ENCODE peak calls at places on chromosomes 5 and 9, in seven cellular contexts. One of them, this sample, is unnamed.

GRCh38 chr5:142597546-142598337 is 88.1 kb downstream of the FGF1 start:
- DNase-seq in AG08396: peak
- DNase-seq in germinal center: no peak
- DNase-seq in tibial artery: no peak
- DNase-seq in dermis microvascular lymphatic vessel endothelial cell: peak
- DNase-seq in posterior cingulate gyrus: peak
- DNase-seq in C1 segment of cervical spinal cord: no peak
- DNase-seq in this sample: peak

GRCh38 chr5:94888674-94889073 is 270.2 kb downstream of the SLF1 start:
- DNase-seq in AG08396: no peak
- DNase-seq in germinal center: no peak
- DNase-seq in posterior cingulate gyrus: no peak
- DNase-seq in C1 segment of cervical spinal cord: no peak
- DNase-seq in tibial artery: no peak
- DNase-seq in dermis microvascular lymphatic vessel endothelial cell: no peak
- DNase-seq in this sample: no peak

GRCh38 chr9:98551511-98552286 is 157.0 kb downstream of the GABBR2 start:
- DNase-seq in AG08396: peak
- DNase-seq in germinal center: no peak
- DNase-seq in C1 segment of cervical spinal cord: no peak
- DNase-seq in posterior cingulate gyrus: peak
- DNase-seq in tibial artery: no peak
- DNase-seq in dermis microvascular lymphatic vessel endothelial cell: no peak
- DNase-seq in this sample: peak

GRCh38 chr9:71549023-71549422 is 219.3 kb downstream of the CEMIP2 start:
- DNase-seq in C1 segment of cervical spinal cord: no peak
- DNase-seq in AG08396: no peak
- DNase-seq in posterior cingulate gyrus: no peak
- DNase-seq in tibial artery: no peak
- DNase-seq in dermis microvascular lymphatic vessel endothelial cell: no peak
- DNase-seq in germinal center: peak
- DNase-seq in this sample: no peak

GRCh38 chr5:103358305-103358996 is 99.9 kb downstream of the MACIR start:
- DNase-seq in dermis microvascular lymphatic vessel endothelial cell: no peak
- DNase-seq in AG08396: no peak
- DNase-seq in C1 segment of cervical spinal cord: no peak
- DNase-seq in tibial artery: no peak
- DNase-seq in posterior cingulate gyrus: no peak
- DNase-seq in germinal center: no peak
- DNase-seq in this sample: no peak

GRCh38 chr5:134911285-134912215 is 6.6 kb downstream of the PCBD2 start:
- DNase-seq in posterior cingulate gyrus: no peak
- DNase-seq in tibial artery: no peak
- DNase-seq in AG08396: no peak
- DNase-seq in C1 segment of cervical spinal cord: no peak
- DNase-seq in germinal center: no peak
- DNase-seq in dermis microvascular lymphatic vessel endothelial cell: no peak
- DNase-seq in this sample: no peak

GRCh38 chr5:2021484-2022176 is 138.9 kb upstream of the IRX4 start:
- DNase-seq in germinal center: no peak
- DNase-seq in tibial artery: no peak
- DNase-seq in dermis microvascular lymphatic vessel endothelial cell: no peak
- DNase-seq in posterior cingulate gyrus: no peak
- DNase-seq in C1 segment of cervical spinal cord: no peak
- DNase-seq in AG08396: no peak
- DNase-seq in this sample: no peak

GRCh38 chr5:66100851-66101250 is 43.2 kb upstream of the SREK1 start:
- DNase-seq in AG08396: no peak
- DNase-seq in tibial artery: no peak
- DNase-seq in germinal center: no peak
- DNase-seq in posterior cingulate gyrus: no peak
- DNase-seq in dermis microvascular lymphatic vessel endothelial cell: no peak
- DNase-seq in C1 segment of cervical spinal cord: no peak
- DNase-seq in this sample: no peak

GRCh38 chr9:32589083-32589713 is 16.2 kb upstream of the NDUFB6 start:
- DNase-seq in germinal center: peak
- DNase-seq in posterior cingulate gyrus: no peak
- DNase-seq in tibial artery: no peak
- DNase-seq in C1 segment of cervical spinal cord: no peak
- DNase-seq in dermis microvascular lymphatic vessel endothelial cell: peak
- DNase-seq in AG08396: peak
- DNase-seq in this sample: peak

GRCh38 chr5:148973455-148973854 is 89.4 kb downstream of the SH3TC2 start:
- DNase-seq in AG08396: no peak
- DNase-seq in posterior cingulate gyrus: no peak
- DNase-seq in tibial artery: no peak
- DNase-seq in C1 segment of cervical spinal cord: no peak
- DNase-seq in germinal center: no peak
- DNase-seq in dermis microvascular lymphatic vessel endothelial cell: no peak
- DNase-seq in this sample: peak

GRCh38 chr5:179755022-179755421 is 22.4 kb downstream of the MAML1 start:
- DNase-seq in dermis microvascular lymphatic vessel endothelial cell: peak
- DNase-seq in posterior cingulate gyrus: no peak
- DNase-seq in germinal center: no peak
- DNase-seq in AG08396: no peak
- DNase-seq in C1 segment of cervical spinal cord: no peak
- DNase-seq in tibial artery: no peak
- DNase-seq in this sample: no peak

GRCh38 chr5:148443998-148444397 is 60.2 kb downstream of the FBXO38 start:
- DNase-seq in dermis microvascular lymphatic vessel endothelial cell: peak
- DNase-seq in posterior cingulate gyrus: no peak
- DNase-seq in C1 segment of cervical spinal cord: no peak
- DNase-seq in tibial artery: no peak
- DNase-seq in germinal center: peak
- DNase-seq in AG08396: peak
- DNase-seq in this sample: peak

GRCh38 chr9:11135856-11136255 is 523.1 kb upstream of the PTPRD start:
- DNase-seq in C1 segment of cervical spinal cord: no peak
- DNase-seq in posterior cingulate gyrus: no peak
- DNase-seq in germinal center: no peak
- DNase-seq in dermis microvascular lymphatic vessel endothelial cell: no peak
- DNase-seq in AG08396: no peak
- DNase-seq in tibial artery: no peak
- DNase-seq in this sample: no peak

GRCh38 chr9:130292104-130292503 is 26.5 kb downstream of the HMCN2 start:
- DNase-seq in germinal center: no peak
- DNase-seq in AG08396: no peak
- DNase-seq in posterior cingulate gyrus: peak
- DNase-seq in tibial artery: no peak
- DNase-seq in C1 segment of cervical spinal cord: no peak
- DNase-seq in dermis microvascular lymphatic vessel endothelial cell: no peak
- DNase-seq in this sample: no peak

GRCh38 chr5:146560205-146560812 is 44.3 kb upstream of the GPR151 start:
- DNase-seq in C1 segment of cervical spinal cord: no peak
- DNase-seq in posterior cingulate gyrus: no peak
- DNase-seq in germinal center: no peak
- DNase-seq in dermis microvascular lymphatic vessel endothelial cell: no peak
- DNase-seq in AG08396: peak
- DNase-seq in tibial artery: no peak
- DNase-seq in this sample: peak

GRCh38 chr9:94833802-94834201 is 107.3 kb downstream of the AOPEP start:
- DNase-seq in C1 segment of cervical spinal cord: no peak
- DNase-seq in tibial artery: no peak
- DNase-seq in dermis microvascular lymphatic vessel endothelial cell: no peak
- DNase-seq in germinal center: no peak
- DNase-seq in AG08396: no peak
- DNase-seq in posterior cingulate gyrus: no peak
- DNase-seq in this sample: no peak

GRCh38 chr5:173590436-173591299 is 25.8 kb downstream of the BOD1 start:
- DNase-seq in tibial artery: no peak
- DNase-seq in AG08396: no peak
- DNase-seq in C1 segment of cervical spinal cord: no peak
- DNase-seq in dermis microvascular lymphatic vessel endothelial cell: no peak
- DNase-seq in posterior cingulate gyrus: no peak
- DNase-seq in germinal center: no peak
- DNase-seq in this sample: no peak

GRCh38 chr9:27712826-27713225 is 139.5 kb upstream of the C9orf72 start:
- DNase-seq in tibial artery: no peak
- DNase-seq in dermis microvascular lymphatic vessel endothelial cell: no peak
- DNase-seq in posterior cingulate gyrus: no peak
- DNase-seq in C1 segment of cervical spinal cord: no peak
- DNase-seq in AG08396: no peak
- DNase-seq in germinal center: no peak
- DNase-seq in this sample: no peak

GRCh38 chr5:156147251-156147947 is 179.6 kb upstream of the SGCD start:
- DNase-seq in posterior cingulate gyrus: no peak
- DNase-seq in dermis microvascular lymphatic vessel endothelial cell: no peak
- DNase-seq in C1 segment of cervical spinal cord: no peak
- DNase-seq in AG08396: peak
- DNase-seq in germinal center: no peak
- DNase-seq in tibial artery: no peak
- DNase-seq in this sample: no peak

GRCh38 chr9:116144038-116144437 is 9.6 kb upstream of the PAPPA start:
- DNase-seq in C1 segment of cervical spinal cord: no peak
- DNase-seq in tibial artery: no peak
- DNase-seq in germinal center: no peak
- DNase-seq in posterior cingulate gyrus: no peak
- DNase-seq in dermis microvascular lymphatic vessel endothelial cell: no peak
- DNase-seq in AG08396: no peak
- DNase-seq in this sample: peak

GRCh38 chr9:115006660-115007059 is 76.3 kb upstream of the TNFSF8 start:
- DNase-seq in germinal center: no peak
- DNase-seq in C1 segment of cervical spinal cord: no peak
- DNase-seq in posterior cingulate gyrus: peak
- DNase-seq in dermis microvascular lymphatic vessel endothelial cell: no peak
- DNase-seq in AG08396: peak
- DNase-seq in tibial artery: no peak
- DNase-seq in this sample: peak

GRCh38 chr5:15682566-15682965 is 182.6 kb downstream of the FBXL7 start:
- DNase-seq in tibial artery: no peak
- DNase-seq in germinal center: no peak
- DNase-seq in dermis microvascular lymphatic vessel endothelial cell: no peak
- DNase-seq in C1 segment of cervical spinal cord: no peak
- DNase-seq in posterior cingulate gyrus: no peak
- DNase-seq in AG08396: no peak
- DNase-seq in this sample: no peak

GRCh38 chr9:109411818-109412352 is 86.2 kb downstream of the PTPN3 start:
- DNase-seq in AG08396: peak
- DNase-seq in germinal center: peak
- DNase-seq in C1 segment of cervical spinal cord: no peak
- DNase-seq in dermis microvascular lymphatic vessel endothelial cell: no peak
- DNase-seq in tibial artery: no peak
- DNase-seq in posterior cingulate gyrus: no peak
- DNase-seq in this sample: peak

GRCh38 chr5:35926389-35927051 is 11.9 kb downstream of the CAPSL start:
- DNase-seq in AG08396: peak
- DNase-seq in dermis microvascular lymphatic vessel endothelial cell: peak
- DNase-seq in tibial artery: no peak
- DNase-seq in posterior cingulate gyrus: no peak
- DNase-seq in germinal center: peak
- DNase-seq in C1 segment of cervical spinal cord: peak
- DNase-seq in this sample: peak

GRCh38 chr5:140672455-140673186 is 755 bp downstream of the DND1 start:
- DNase-seq in C1 segment of cervical spinal cord: no peak
- DNase-seq in dermis microvascular lymphatic vessel endothelial cell: no peak
- DNase-seq in posterior cingulate gyrus: no peak
- DNase-seq in germinal center: no peak
- DNase-seq in AG08396: peak
- DNase-seq in tibial artery: no peak
- DNase-seq in this sample: no peak

This sample was measured in HFFc6.